ENCODE peak calls at places on chromosomes 2 and 18, in four cellular contexts. D is GM23248, H is HCT116, K is neural progenitor cell. L is an unnamed sample.

GRCh38 chr2:64975232-64975791 is 13.9 kb upstream of the SLC1A4 start:
- DNase-seq in D (peak; percentile 72), H (peak; percentile 40), K (no peak), L (no peak)

GRCh38 chr2:167534443-167534842 is 646.2 kb downstream of the XIRP2 start:
- DNase-seq in D (no peak), H (no peak), K (no peak), L (no peak)

GRCh38 chr2:71226391-71226964 is 425 bp downstream of the PAIP2B start:
- DNase-seq in D (peak; percentile 18), H (no peak), K (peak; percentile 80), L (peak; percentile 6)

GRCh38 chr18:5546660-5547059 is 2.9 kb upstream of the EPB41L3 start:
- DNase-seq in D (peak; percentile 78), H (no peak), K (peak; percentile 72), L (peak; percentile 33)

GRCh38 chr18:26714739-26715138 is 150.8 kb downstream of the AQP4 start:
- DNase-seq in D (no peak), H (no peak), K (no peak), L (no peak)

GRCh38 chr18:33928226-33928625 is 296.5 kb downstream of the NOL4 start:
- DNase-seq in D (no peak), H (no peak), K (no peak), L (no peak)

GRCh38 chr2:240275386-240275785 is 134.9 kb upstream of the OTOS start:
- DNase-seq in D (no peak), H (no peak), K (no peak), L (no peak)

GRCh38 chr2:204051476-204051875 is 114.9 kb downstream of the ICOS start:
- DNase-seq in D (no peak), H (peak; percentile 15), K (peak; percentile 21), L (peak; percentile 27)

GRCh38 chr2:46229134-46230063 is 67.8 kb upstream of the EPAS1 start:
- DNase-seq in D (no peak), H (no peak), K (peak; percentile 41), L (peak; percentile 11)

GRCh38 chr2:238024986-238025385 is 35.8 kb upstream of the SCLY start:
- DNase-seq in D (peak; percentile 62), H (no peak), K (no peak), L (no peak)

GRCh38 chr2:38146302-38146916 is 70.5 kb upstream of the CYP1B1 start:
- DNase-seq in D (peak; percentile 93), H (peak; percentile 37), K (no peak), L (peak; percentile 21)

GRCh38 chr2:191617589-191617988 is 60.3 kb upstream of the NABP1 start:
- DNase-seq in D (no peak), H (no peak), K (no peak), L (no peak)

GRCh38 chr18:79525556-79526467 is 130.1 kb downstream of the NFATC1 start:
- DNase-seq in D (peak; percentile 81), H (no peak), K (no peak), L (peak; percentile 56)

GRCh38 chr2:227150222-227150936 is 13.6 kb downstream of the COL4A4 start:
- DNase-seq in D (no peak), H (no peak), K (no peak), L (no peak)

GRCh38 chr2:50535971-50536759 is 495.8 kb downstream of the NRXN1 start:
- DNase-seq in D (peak; percentile 36), H (peak; percentile 10), K (peak; percentile 39), L (peak; percentile 62)

GRCh38 chr2:168009900-168010299 is 237.5 kb downstream of the STK39 start:
- DNase-seq in D (no peak), H (no peak), K (no peak), L (no peak)

DNA sequence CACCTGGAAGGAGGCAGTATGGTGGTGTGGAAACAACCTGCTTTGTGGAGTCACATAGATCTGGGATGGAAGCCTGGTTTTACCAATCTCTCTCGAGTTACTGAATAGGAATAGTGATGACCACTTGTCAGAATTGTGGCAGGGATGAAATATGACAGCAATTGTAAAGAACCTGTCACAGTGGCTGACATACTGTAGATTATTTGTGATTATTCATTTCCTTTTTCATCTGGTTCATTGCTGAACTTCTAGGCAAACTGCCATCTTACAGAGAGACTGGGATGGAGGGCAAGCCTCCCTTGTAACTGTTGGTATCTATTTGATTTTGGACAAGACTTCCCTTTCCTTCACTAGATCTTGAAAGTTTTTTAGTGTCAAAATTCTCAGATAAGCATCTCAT is 42.0 kb downstream of the FMNL2 start:
- DNase-seq in D (no peak), H (no peak), K (no peak), L (peak; percentile 65)
- H3K4me3 ChIP-seq in D (no peak overlapping the region), H (no peak overlapping the region), K (no peak overlapping the region), L (no peak overlapping the region)

GRCh38 chr2:7809640-7810039 is 872.2 kb upstream of the ID2 start:
- DNase-seq in D (no peak), H (no peak), K (no peak), L (peak; percentile 13)

GRCh38 chr2:7815726-7816125 is 866.1 kb upstream of the ID2 start:
- DNase-seq in D (no peak), H (no peak), K (no peak), L (no peak)

GRCh38 chr2:7811073-7811472 is 870.8 kb upstream of the ID2 start:
- DNase-seq in D (no peak), H (no peak), K (no peak), L (no peak)

GRCh38 chr2:7812231-7812995 is 869.4 kb upstream of the ID2 start:
- DNase-seq in D (peak; percentile 85), H (no peak), K (no peak), L (no peak)

GRCh38 chr2:7813541-7814310 is 868.1 kb upstream of the ID2 start:
- DNase-seq in D (peak; percentile 54), H (no peak), K (no peak), L (no peak)
- TF ChIP-seq EZH2 in D (no peak), H (no peak), K (no peak), L (no peak)

DNA sequence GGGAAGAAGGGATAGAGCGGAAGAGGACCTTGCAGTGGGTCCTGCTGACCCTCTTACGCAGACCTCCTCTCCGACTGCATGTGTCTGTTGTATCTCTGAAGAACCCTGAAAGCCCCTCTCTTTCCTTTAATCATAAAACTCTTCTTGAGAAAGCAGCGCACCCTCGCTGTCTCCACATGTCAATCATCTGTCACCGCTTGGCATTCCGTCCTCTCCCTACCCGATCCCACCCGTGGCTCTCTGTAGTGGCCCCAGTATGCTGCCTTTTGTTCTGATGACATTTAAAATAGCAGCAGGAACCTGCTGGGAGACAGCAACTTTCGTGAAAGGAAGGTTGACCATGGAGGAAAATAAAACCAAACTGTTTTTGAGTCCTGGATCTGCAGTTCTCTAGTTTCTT is 582.9 kb upstream of the SALL3 start:
- DNase-seq in D (no peak), H (no peak), K (no peak), L (no peak)
- H3K27me3 ChIP-seq in D (no peaks in the 10 kb centered on the region), H (no peaks in the 10 kb centered on the region), K (no peaks in the 10 kb centered on the region), L (no peaks in the 10 kb centered on the region)

DNA sequence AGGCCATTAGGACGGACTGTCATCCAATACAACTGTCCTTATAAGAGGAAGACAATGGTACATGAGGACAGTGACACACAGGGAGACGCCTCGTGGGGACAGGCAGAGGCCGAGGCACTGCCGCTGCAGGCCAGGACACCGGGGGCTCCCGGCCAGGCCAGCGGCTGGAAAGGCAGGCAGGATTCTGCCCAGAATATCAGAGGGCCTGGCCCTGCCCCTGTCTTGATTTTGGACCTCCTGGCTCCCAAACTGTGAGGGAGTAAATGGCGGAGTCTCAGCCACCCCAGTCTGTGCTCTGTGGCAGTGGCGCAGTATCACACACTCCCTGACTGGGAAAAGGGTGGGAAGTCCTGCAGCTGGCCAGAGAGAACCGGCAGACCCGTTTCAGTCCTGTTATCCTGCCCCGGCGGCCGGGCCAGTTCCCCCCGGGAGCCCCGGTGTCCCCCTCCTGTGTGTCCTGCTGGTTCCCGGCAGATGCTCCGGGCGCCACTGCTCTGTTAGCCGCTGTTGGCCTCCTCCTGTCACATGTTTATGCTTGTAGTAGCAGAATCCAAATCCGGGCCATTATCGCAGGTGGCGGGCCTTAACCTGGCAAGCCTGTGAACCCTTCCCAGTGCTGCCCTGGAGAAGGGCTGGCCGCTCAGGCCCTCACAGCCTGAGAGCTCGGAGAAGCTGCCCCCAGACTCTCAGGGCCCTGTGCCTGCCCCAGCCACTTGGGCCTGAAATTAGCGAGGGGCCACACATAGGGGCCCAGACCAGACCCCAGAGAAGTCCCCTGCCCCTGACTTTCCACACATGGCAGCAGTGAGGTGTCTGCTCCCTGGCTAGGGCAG is 31.4 kb upstream of the TAF1B start:
- DNase-seq in D (no peak), H (no peak), K (no peak), L (no peak)
- H3K4me3 ChIP-seq in D (no peak overlapping the region), H (no peak overlapping the region), K (no peak overlapping the region), L (no peak overlapping the region)

DNA sequence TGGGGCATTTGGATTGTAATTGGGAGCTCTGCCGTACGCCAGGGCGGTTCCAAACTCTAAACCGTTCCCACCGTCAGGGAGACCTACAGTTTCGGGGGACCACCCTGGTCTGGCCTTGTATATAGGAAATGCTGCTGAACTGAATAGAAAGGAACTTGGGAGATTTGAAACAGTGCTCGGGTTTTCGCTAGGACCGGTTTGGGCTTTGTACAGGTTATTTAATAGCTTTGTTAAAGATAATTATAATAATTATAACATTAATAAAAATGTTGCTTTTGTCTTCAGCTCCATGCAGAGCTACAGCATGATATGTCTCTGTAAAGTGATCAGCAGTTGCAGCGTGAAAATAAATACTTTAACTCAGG is 2.4 kb downstream of the SP5 start:
- DNase-seq in D (no peak), H (no peak), K (no peak), L (no peak)
- TF ChIP-seq EZH2 in D (peak; percentile 71), H (no peak), K (no peak), L (no peak)

L was measured in A673.